ENCODE peak calls at places on chromosomes 13 and 19, in ten cellular contexts. One of them, this sample, is unnamed.
A peak's percentile ranks its signal among the peaks of the same experiment; 100 is the strongest.

GRCh38 chr13:59409651-59410200 is 754.0 kb downstream of the DIAPH3 start:
- DNase-seq in omental fat pad: no peak
- DNase-seq in esophagus muscularis mucosa: no peak
- DNase-seq in pancreas: no peak
- DNase-seq in ovary: no peak
- DNase-seq in nephron progenitor cell: no peak
- DNase-seq in astrocyte: peak; percentile 20
- DNase-seq in mammary epithelial cell: no peak
- DNase-seq in brain microvascular endothelial cell: no peak
- DNase-seq in retinal pigment epithelial cell: peak; percentile 92
- DNase-seq in this sample: no peak

GRCh38 chr19:35629332-35629633 is 447 bp downstream of the RBM42 start:
- DNase-seq in omental fat pad: no peak
- DNase-seq in esophagus muscularis mucosa: no peak
- DNase-seq in pancreas: no peak
- DNase-seq in ovary: no peak
- DNase-seq in nephron progenitor cell: no peak
- DNase-seq in astrocyte: no peak
- DNase-seq in mammary epithelial cell: no peak
- DNase-seq in brain microvascular endothelial cell: no peak
- DNase-seq in retinal pigment epithelial cell: no peak
- DNase-seq in this sample: no peak

GRCh38 chr13:96898212-96898611 is 96.1 kb downstream of the OXGR1 start:
- DNase-seq in omental fat pad: no peak
- DNase-seq in esophagus muscularis mucosa: no peak
- DNase-seq in pancreas: no peak
- DNase-seq in ovary: no peak
- DNase-seq in nephron progenitor cell: no peak
- DNase-seq in astrocyte: peak; percentile 24
- DNase-seq in mammary epithelial cell: peak; percentile 2
- DNase-seq in brain microvascular endothelial cell: peak; percentile 41
- DNase-seq in retinal pigment epithelial cell: peak; percentile 88
- DNase-seq in this sample: no peak

GRCh38 chr13:100461309-100462035 is 127.1 kb downstream of the GGACT start:
- DNase-seq in omental fat pad: no peak
- DNase-seq in esophagus muscularis mucosa: no peak
- DNase-seq in pancreas: no peak
- DNase-seq in ovary: no peak
- DNase-seq in nephron progenitor cell: no peak
- DNase-seq in astrocyte: no peak
- DNase-seq in mammary epithelial cell: no peak
- DNase-seq in brain microvascular endothelial cell: no peak
- DNase-seq in retinal pigment epithelial cell: no peak
- DNase-seq in this sample: no peak

GRCh38 chr13:108332791-108333190 is 63.3 kb downstream of the TNFSF13B start:
- DNase-seq in omental fat pad: no peak
- DNase-seq in esophagus muscularis mucosa: no peak
- DNase-seq in pancreas: no peak
- DNase-seq in ovary: no peak
- DNase-seq in nephron progenitor cell: no peak
- DNase-seq in astrocyte: no peak
- DNase-seq in mammary epithelial cell: no peak
- DNase-seq in brain microvascular endothelial cell: no peak
- DNase-seq in retinal pigment epithelial cell: no peak
- DNase-seq in this sample: no peak

GRCh38 chr13:30737511-30738342 is 2.4 kb downstream of the ALOX5AP start:
- DNase-seq in omental fat pad: no peak
- DNase-seq in esophagus muscularis mucosa: no peak
- DNase-seq in pancreas: no peak
- DNase-seq in ovary: no peak
- DNase-seq in nephron progenitor cell: no peak
- DNase-seq in astrocyte: no peak
- DNase-seq in mammary epithelial cell: no peak
- DNase-seq in brain microvascular endothelial cell: no peak
- DNase-seq in retinal pigment epithelial cell: no peak
- DNase-seq in this sample: no peak

GRCh38 chr13:111363591-111363990 is 43.1 kb downstream of the TEX29 start:
- DNase-seq in omental fat pad: no peak
- DNase-seq in esophagus muscularis mucosa: peak; percentile 85
- DNase-seq in pancreas: no peak
- DNase-seq in ovary: no peak
- DNase-seq in nephron progenitor cell: no peak
- DNase-seq in astrocyte: no peak
- DNase-seq in mammary epithelial cell: no peak
- DNase-seq in brain microvascular endothelial cell: no peak
- DNase-seq in retinal pigment epithelial cell: no peak
- DNase-seq in this sample: no peak

GRCh38 chr13:30681489-30682242 is 53.7 kb upstream of the ALOX5AP start:
- DNase-seq in omental fat pad: no peak
- DNase-seq in esophagus muscularis mucosa: no peak
- DNase-seq in pancreas: no peak
- DNase-seq in ovary: no peak
- DNase-seq in nephron progenitor cell: no peak
- DNase-seq in astrocyte: peak; percentile 48
- DNase-seq in mammary epithelial cell: no peak
- DNase-seq in brain microvascular endothelial cell: peak; percentile 38
- DNase-seq in retinal pigment epithelial cell: no peak
- DNase-seq in this sample: no peak

GRCh38 chr13:41311607-41312500 is 787 bp downstream of the NAA16 start:
- DNase-seq in omental fat pad: peak; percentile 57
- DNase-seq in esophagus muscularis mucosa: no peak
- DNase-seq in pancreas: peak; percentile 52
- DNase-seq in ovary: peak; percentile 63
- DNase-seq in nephron progenitor cell: peak; percentile 62
- DNase-seq in astrocyte: peak; percentile 23
- DNase-seq in mammary epithelial cell: peak; percentile 41
- DNase-seq in brain microvascular endothelial cell: peak; percentile 12
- DNase-seq in retinal pigment epithelial cell: no peak
- DNase-seq in this sample: no peak

GRCh38 chr19:44603201-44603945 is 10.0 kb upstream of the IGSF23 start:
- DNase-seq in omental fat pad: no peak
- DNase-seq in esophagus muscularis mucosa: no peak
- DNase-seq in pancreas: no peak
- DNase-seq in ovary: no peak
- DNase-seq in nephron progenitor cell: no peak
- DNase-seq in astrocyte: peak; percentile 92
- DNase-seq in mammary epithelial cell: no peak
- DNase-seq in brain microvascular endothelial cell: peak; percentile 91
- DNase-seq in retinal pigment epithelial cell: no peak
- DNase-seq in this sample: no peak

GRCh38 chr19:54464624-54465266 is 1.2 kb upstream of the LENG9 start:
- DNase-seq in omental fat pad: peak; percentile 79
- DNase-seq in esophagus muscularis mucosa: peak; percentile 97
- DNase-seq in pancreas: peak; percentile 94
- DNase-seq in ovary: peak; percentile 81
- DNase-seq in nephron progenitor cell: peak; percentile 88
- DNase-seq in astrocyte: peak; percentile 70
- DNase-seq in mammary epithelial cell: peak; percentile 85
- DNase-seq in brain microvascular endothelial cell: peak; percentile 80
- DNase-seq in retinal pigment epithelial cell: no peak
- DNase-seq in this sample: peak; percentile 74
- TF ChIP-seq CTCF in omental fat pad: no peak
- TF ChIP-seq CTCF in esophagus muscularis mucosa: no peak
- TF ChIP-seq CTCF in pancreas: no peak
- TF ChIP-seq CTCF in ovary: no peak
- TF ChIP-seq CTCF in nephron progenitor cell: no peak
- TF ChIP-seq CTCF in astrocyte: no peak
- TF ChIP-seq CTCF in mammary epithelial cell: no peak
- TF ChIP-seq CTCF in brain microvascular endothelial cell: no peak
- TF ChIP-seq CTCF in retinal pigment epithelial cell: no peak
- TF ChIP-seq CTCF in this sample: no peak

DNA sequence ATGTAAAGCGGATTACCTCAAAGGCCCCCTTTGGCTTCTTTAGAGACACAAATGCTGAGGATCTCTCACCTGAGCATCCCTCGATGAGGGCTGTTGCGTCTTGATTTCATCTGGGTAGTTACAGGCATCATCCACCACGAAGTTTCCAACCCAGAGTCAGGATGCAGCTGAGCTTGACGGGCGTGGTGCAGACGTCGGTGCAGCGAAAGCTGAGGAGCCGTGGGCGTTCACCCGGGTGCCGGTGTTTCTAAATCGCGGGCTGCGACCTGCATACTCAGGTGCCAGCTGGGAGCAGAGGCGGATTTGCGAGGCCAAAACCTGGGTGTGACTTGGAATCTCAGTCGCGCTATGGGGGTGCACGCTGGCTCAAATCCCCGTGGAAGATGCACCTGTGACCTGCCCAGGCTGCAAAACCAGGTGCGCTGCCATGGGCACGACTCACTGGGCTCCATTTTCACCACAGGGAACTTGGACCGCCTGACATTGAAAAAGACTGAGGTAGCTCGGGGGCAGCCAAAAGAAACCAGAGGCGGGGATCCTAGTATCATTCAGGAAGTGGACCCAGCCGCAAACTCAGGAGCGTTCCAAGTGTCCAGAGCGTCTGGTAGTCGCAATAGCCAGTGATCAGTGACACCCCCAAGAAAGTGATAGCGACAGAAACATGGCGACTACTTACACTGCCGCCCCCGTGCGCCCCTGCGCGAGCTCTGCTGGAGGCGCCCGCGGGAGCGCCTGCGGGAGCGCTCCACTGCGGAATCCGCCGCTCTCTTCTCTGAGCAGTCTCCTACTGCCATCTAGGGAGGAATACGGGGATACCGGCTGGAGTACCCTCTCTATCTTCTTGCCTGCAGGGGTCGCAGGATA is 36.4 kb upstream of the IGFL4 start:
- DNase-seq in omental fat pad: no peak
- DNase-seq in esophagus muscularis mucosa: no peak
- DNase-seq in pancreas: peak; percentile 41
- DNase-seq in ovary: no peak
- DNase-seq in nephron progenitor cell: peak; percentile 78
- DNase-seq in astrocyte: peak; percentile 62
- DNase-seq in mammary epithelial cell: peak; percentile 69
- DNase-seq in brain microvascular endothelial cell: peak; percentile 76
- DNase-seq in retinal pigment epithelial cell: peak; percentile 45
- DNase-seq in this sample: no peak
- TF ChIP-seq CTCF in omental fat pad: no peak
- TF ChIP-seq CTCF in esophagus muscularis mucosa: peak; percentile 46
- TF ChIP-seq CTCF in pancreas: peak; percentile 49
- TF ChIP-seq CTCF in ovary: no peak
- TF ChIP-seq CTCF in nephron progenitor cell: peak; percentile 98
- TF ChIP-seq CTCF in astrocyte: peak; percentile 99
- TF ChIP-seq CTCF in mammary epithelial cell: peak; percentile 100
- TF ChIP-seq CTCF in brain microvascular endothelial cell: peak; percentile 99
- TF ChIP-seq CTCF in retinal pigment epithelial cell: peak; percentile 99
- TF ChIP-seq CTCF in this sample: no peak

DNA sequence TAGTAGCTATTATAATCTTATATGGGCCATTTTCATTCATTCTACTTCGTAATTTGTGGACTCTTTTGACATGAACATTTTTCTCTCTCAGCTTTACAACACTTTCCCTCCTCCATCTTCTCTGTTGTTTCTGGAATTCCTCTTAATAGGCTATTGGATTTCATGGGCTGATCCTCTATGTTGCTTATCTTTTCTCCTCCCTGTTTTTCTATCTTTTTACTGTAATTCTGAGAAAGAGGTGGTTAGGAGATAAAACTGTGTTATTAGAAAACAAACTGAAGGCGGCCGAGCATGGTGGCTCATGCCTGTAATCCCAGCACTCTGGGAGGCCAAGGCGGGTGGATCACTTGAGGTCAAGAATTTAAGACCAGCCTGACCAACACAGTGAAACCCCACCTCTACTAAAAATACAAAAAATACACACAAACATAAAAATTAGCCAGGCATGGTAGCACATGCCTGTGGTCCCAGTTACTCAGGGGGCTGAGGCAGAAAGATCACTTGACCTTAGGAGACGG is 188.1 kb downstream of the UGGT2 start:
- DNase-seq in omental fat pad: no peak
- DNase-seq in esophagus muscularis mucosa: no peak
- DNase-seq in pancreas: no peak
- DNase-seq in ovary: no peak
- DNase-seq in nephron progenitor cell: peak; percentile 25
- DNase-seq in astrocyte: peak; percentile 22
- DNase-seq in mammary epithelial cell: no peak
- DNase-seq in brain microvascular endothelial cell: no peak
- DNase-seq in retinal pigment epithelial cell: no peak
- DNase-seq in this sample: no peak
- TF ChIP-seq CTCF in omental fat pad: no peak
- TF ChIP-seq CTCF in esophagus muscularis mucosa: no peak
- TF ChIP-seq CTCF in pancreas: no peak
- TF ChIP-seq CTCF in ovary: no peak
- TF ChIP-seq CTCF in nephron progenitor cell: no peak
- TF ChIP-seq CTCF in astrocyte: no peak
- TF ChIP-seq CTCF in mammary epithelial cell: no peak
- TF ChIP-seq CTCF in brain microvascular endothelial cell: no peak
- TF ChIP-seq CTCF in retinal pigment epithelial cell: no peak
- TF ChIP-seq CTCF in this sample: no peak

GRCh38 chr19:46486358-46486757 is 9.3 kb downstream of the PNMA8B start:
- DNase-seq in omental fat pad: no peak
- DNase-seq in esophagus muscularis mucosa: no peak
- DNase-seq in pancreas: no peak
- DNase-seq in ovary: no peak
- DNase-seq in nephron progenitor cell: no peak
- DNase-seq in astrocyte: no peak
- DNase-seq in mammary epithelial cell: no peak
- DNase-seq in brain microvascular endothelial cell: no peak
- DNase-seq in retinal pigment epithelial cell: no peak
- DNase-seq in this sample: no peak

GRCh38 chr19:46487178-46487801 is 8.4 kb downstream of the PNMA8B start:
- DNase-seq in omental fat pad: no peak
- DNase-seq in esophagus muscularis mucosa: no peak
- DNase-seq in pancreas: no peak
- DNase-seq in ovary: peak; percentile 37
- DNase-seq in nephron progenitor cell: no peak
- DNase-seq in astrocyte: no peak
- DNase-seq in mammary epithelial cell: no peak
- DNase-seq in brain microvascular endothelial cell: no peak
- DNase-seq in retinal pigment epithelial cell: no peak
- DNase-seq in this sample: no peak

GRCh38 chr19:46487802-46488445 is 7.7 kb downstream of the PNMA8B start:
- DNase-seq in omental fat pad: peak; percentile 72
- DNase-seq in esophagus muscularis mucosa: peak; percentile 96
- DNase-seq in pancreas: peak; percentile 59
- DNase-seq in ovary: peak; percentile 87
- DNase-seq in nephron progenitor cell: peak; percentile 94
- DNase-seq in astrocyte: no peak
- DNase-seq in mammary epithelial cell: peak; percentile 59
- DNase-seq in brain microvascular endothelial cell: peak; percentile 42
- DNase-seq in retinal pigment epithelial cell: no peak
- DNase-seq in this sample: peak; percentile 69

GRCh38 chr19:46489445-46490272 is 6.0 kb downstream of the PNMA8B start:
- DNase-seq in omental fat pad: no peak
- DNase-seq in esophagus muscularis mucosa: no peak
- DNase-seq in pancreas: no peak
- DNase-seq in ovary: peak; percentile 71
- DNase-seq in nephron progenitor cell: peak; percentile 65
- DNase-seq in astrocyte: peak; percentile 76
- DNase-seq in mammary epithelial cell: no peak
- DNase-seq in brain microvascular endothelial cell: peak; percentile 71
- DNase-seq in retinal pigment epithelial cell: peak; percentile 62
- DNase-seq in this sample: no peak

DNA sequence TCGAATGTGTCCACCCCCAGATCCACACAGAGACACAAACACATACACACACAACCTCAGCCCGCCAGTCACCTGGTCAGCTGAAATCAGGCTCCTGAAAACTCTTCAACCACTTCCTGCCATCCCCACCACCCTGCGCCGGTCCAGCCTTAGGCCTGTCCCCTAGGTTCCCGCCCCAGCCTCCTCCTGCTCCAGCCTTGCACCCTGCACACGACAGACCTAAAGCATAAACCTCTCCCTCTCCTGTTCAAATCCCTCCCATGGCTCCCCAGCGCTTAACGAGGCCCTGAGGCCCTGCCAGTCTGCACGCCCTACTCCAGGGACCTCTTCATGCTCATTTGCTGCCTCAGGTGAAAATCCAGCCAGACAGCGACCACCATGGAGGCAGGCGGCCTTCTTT is 7.1 kb downstream of the PNMA8B start:
- DNase-seq in omental fat pad: no peak
- DNase-seq in esophagus muscularis mucosa: no peak
- DNase-seq in pancreas: no peak
- DNase-seq in ovary: no peak
- DNase-seq in nephron progenitor cell: no peak
- DNase-seq in astrocyte: no peak
- DNase-seq in mammary epithelial cell: no peak
- DNase-seq in brain microvascular endothelial cell: no peak
- DNase-seq in retinal pigment epithelial cell: no peak
- DNase-seq in this sample: no peak
- TF ChIP-seq CTCF in omental fat pad: no peak
- TF ChIP-seq CTCF in esophagus muscularis mucosa: no peak
- TF ChIP-seq CTCF in pancreas: no peak
- TF ChIP-seq CTCF in ovary: no peak
- TF ChIP-seq CTCF in nephron progenitor cell: no peak
- TF ChIP-seq CTCF in astrocyte: no peak
- TF ChIP-seq CTCF in mammary epithelial cell: no peak
- TF ChIP-seq CTCF in brain microvascular endothelial cell: no peak
- TF ChIP-seq CTCF in retinal pigment epithelial cell: no peak
- TF ChIP-seq CTCF in this sample: no peak